ENCODE peak calls at places on chromosomes 16 and 17, in eight cellular contexts. Y is CD4-positive, alpha-beta T cell; W is RWPE1; R is GM12864; G is left ventricle myocardium inferior; F is breast epithelium; E is Panc1; S is fibroblast of villous mesenchyme. A is an unnamed sample.

GRCh38 chr17:12320286-12320685 is 299.6 kb downstream of the MAP2K4 start:
- DNase-seq in R (no peak), Y (no peak), S (no peak), E (no peak), G (no peak), W (no peak), F (no peak), A (no peak)

GRCh38 chr16:73154063-73154870 is 106.3 kb upstream of the ZFHX3 start:
- DNase-seq in R (no peak), F (no peak), E (no peak), G (peak), S (no peak), W (no peak), Y (no peak), A (no peak)

GRCh38 chr16:86299882-86300490 is 210.3 kb upstream of the FOXF1 start:
- DNase-seq in E (no peak), S (no peak), G (no peak), Y (no peak), F (no peak), W (no peak), R (no peak), A (no peak)

GRCh38 chr17:61454095-61454931 is 2.1 kb downstream of the TBX4 start:
- DNase-seq in R (no peak), G (no peak), Y (no peak), E (no peak), W (no peak), S (no peak), F (peak), A (no peak)

GRCh38 chr16:23608194-23608593 is 12.1 kb upstream of the NDUFAB1 start:
- DNase-seq in W (peak), Y (no peak), E (no peak), S (peak), F (no peak), R (no peak), G (no peak), A (no peak)

GRCh38 chr16:29815032-29815721 is 775 bp upstream of the PAGR1 start:
- DNase-seq in F (no peak), Y (peak), W (no peak), G (peak), E (no peak), S (no peak), R (no peak), A (no peak)

GRCh38 chr17:77644981-77645380 is 313.5 kb upstream of the TNRC6C start:
- DNase-seq in E (no peak), F (no peak), R (no peak), S (no peak), Y (peak), G (no peak), W (no peak), A (no peak)

GRCh38 chr16:88316941-88317618 is 65.7 kb upstream of the ZNF469 start:
- DNase-seq in E (no peak), W (no peak), R (no peak), Y (no peak), F (no peak), G (no peak), S (no peak), A (no peak)

GRCh38 chr16:88619859-88620655 is 18.3 kb upstream of the IL17C start:
- DNase-seq in S (peak), F (no peak), R (no peak), W (no peak), E (no peak), Y (no peak), G (no peak), A (no peak)

GRCh38 chr16:72812651-72813050 is 235.3 kb downstream of the ZFHX3 start:
- DNase-seq in S (no peak), E (no peak), R (no peak), W (no peak), G (no peak), Y (no peak), F (no peak), A (no peak)

GRCh38 chr17:31510273-31511175 is 119.0 kb downstream of the RAB11FIP4 start:
- DNase-seq in E (no peak), G (peak), R (no peak), W (no peak), F (no peak), Y (no peak), S (no peak), A (no peak)

GRCh38 chr16:57606847-57607501 is 21.5 kb upstream of the ADGRG1 start:
- DNase-seq in E (no peak), S (no peak), W (no peak), G (no peak), R (no peak), Y (no peak), F (no peak), A (no peak)

GRCh38 chr16:57277586-57277985 is 6.9 kb downstream of the PLLP start:
- DNase-seq in E (peak), Y (peak), G (no peak), S (peak), F (no peak), R (no peak), W (peak), A (no peak)

GRCh38 chr16:88599092-88599733 is 29.0 kb downstream of the ZC3H18 start:
- DNase-seq in E (no peak), F (peak), S (no peak), G (peak), Y (no peak), W (no peak), R (no peak), A (no peak)

GRCh38 chr17:80474933-80475915 is 1.2 kb downstream of the NPTX1 start:
- DNase-seq in R (no peak), F (no peak), W (no peak), Y (no peak), S (no peak), E (no peak), G (no peak), A (no peak)

GRCh38 chr17:60695960-60696359 is 18.3 kb downstream of the BCAS3 start:
- DNase-seq in F (no peak), S (no peak), G (no peak), W (no peak), E (no peak), Y (no peak), R (no peak), A (no peak)

GRCh38 chr17:82213251-82214011 is 789 bp upstream of the CCDC57 start:
- DNase-seq in Y (peak), G (no peak), E (no peak), S (peak), R (no peak), F (no peak), W (peak), A (peak)

GRCh38 chr17:31266042-31266441 is 31.0 kb downstream of the OMG start:
- DNase-seq in R (no peak), F (no peak), W (no peak), G (no peak), S (no peak), E (no peak), Y (no peak), A (no peak)

GRCh38 chr16:5490499-5490898 is 392.9 kb upstream of the EEF2KMT start:
- DNase-seq in E (no peak), F (no peak), Y (no peak), S (no peak), R (no peak), W (no peak), G (no peak), A (no peak)

GRCh38 chr17:79090503-79091372 is 16.1 kb downstream of the ENGASE start:
- DNase-seq in R (no peak), F (no peak), S (peak), Y (no peak), W (no peak), E (no peak), G (no peak), A (no peak)

GRCh38 chr17:4711671-4712111 is 1.3 kb downstream of the ARRB2 start:
- DNase-seq in W (no peak), S (no peak), G (no peak), F (no peak), R (no peak), Y (no peak), E (no peak), A (no peak)

GRCh38 chr17:34151081-34151480 is 104.0 kb upstream of the CCL2 start:
- DNase-seq in S (no peak), G (no peak), E (no peak), R (no peak), F (no peak), Y (no peak), W (no peak), A (no peak)

DNA sequence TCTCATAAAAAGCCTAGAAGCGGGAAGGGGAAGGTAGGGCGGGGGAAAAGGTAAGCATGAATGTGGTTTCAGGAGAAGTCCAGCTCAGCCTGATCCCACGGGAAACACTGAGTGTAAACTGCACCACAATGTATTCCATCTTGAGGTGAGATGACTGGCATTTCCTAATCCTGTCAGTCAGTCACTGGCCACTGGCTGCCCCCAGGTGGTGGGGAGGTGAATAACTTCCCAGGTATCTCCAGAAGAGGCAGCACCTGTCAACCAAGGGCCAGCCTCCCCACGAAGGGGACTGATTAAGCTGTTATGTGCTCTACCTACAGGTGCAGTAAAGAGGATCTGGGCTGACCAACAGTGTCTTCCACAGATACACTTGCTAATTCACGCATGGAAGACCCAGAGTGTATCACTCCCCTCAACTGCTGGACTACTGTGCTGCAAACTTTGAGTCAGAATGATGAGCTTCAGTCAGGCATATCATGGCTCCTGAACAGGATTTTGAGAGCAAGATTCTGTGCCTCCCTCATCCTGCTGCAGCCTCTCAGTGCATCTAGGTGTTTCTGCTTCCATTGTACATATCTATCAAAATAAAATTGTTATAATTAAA is 108.5 kb upstream of the CCL2 start:
- DNase-seq in S (no peak), Y (peak), R (no peak), F (peak), G (peak), W (peak), E (peak), A (no peak)
- TF ChIP-seq CTCF in S (peak), Y (peak), R (peak), F (no peak), G (peak), W (peak), E (peak), A (no peak)

DNA sequence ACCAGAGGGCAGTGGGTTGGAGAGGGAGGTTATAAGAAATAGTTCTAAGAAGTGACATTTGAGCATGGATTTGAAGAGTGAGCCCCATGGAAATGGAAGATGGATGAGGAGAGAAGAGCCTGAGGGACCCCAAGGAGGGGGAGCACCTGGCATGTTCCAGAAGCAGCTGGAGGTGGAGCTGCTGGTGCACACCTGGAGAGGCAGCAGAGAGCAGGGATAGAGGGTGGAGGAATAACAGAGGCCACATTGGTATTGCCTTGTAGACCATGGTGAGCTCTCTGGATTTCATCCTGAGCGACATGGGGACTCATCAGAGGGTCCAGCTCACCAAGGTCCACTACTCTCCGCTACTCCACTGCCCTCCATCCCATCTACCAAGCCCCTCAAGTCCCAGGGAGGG is 22.3 kb upstream of the KDM8 start:
- DNase-seq in S (no peak), G (no peak), R (no peak), W (no peak), E (no peak), Y (no peak), F (no peak), A (no peak)
- TF ChIP-seq CTCF in S (peak), G (no peak), R (peak), W (no peak), E (no peak), Y (no peak), F (no peak), A (no peak)

GRCh38 chr16:13042291-13042690 is 140.9 kb downstream of the SHISA9 start:
- DNase-seq in F (no peak), E (no peak), S (no peak), R (no peak), G (no peak), W (no peak), Y (no peak), A (no peak)
- TF ChIP-seq CTCF in F (no peak), E (no peak), S (no peak), R (no peak), G (no peak), W (no peak), Y (no peak), A (no peak)

DNA sequence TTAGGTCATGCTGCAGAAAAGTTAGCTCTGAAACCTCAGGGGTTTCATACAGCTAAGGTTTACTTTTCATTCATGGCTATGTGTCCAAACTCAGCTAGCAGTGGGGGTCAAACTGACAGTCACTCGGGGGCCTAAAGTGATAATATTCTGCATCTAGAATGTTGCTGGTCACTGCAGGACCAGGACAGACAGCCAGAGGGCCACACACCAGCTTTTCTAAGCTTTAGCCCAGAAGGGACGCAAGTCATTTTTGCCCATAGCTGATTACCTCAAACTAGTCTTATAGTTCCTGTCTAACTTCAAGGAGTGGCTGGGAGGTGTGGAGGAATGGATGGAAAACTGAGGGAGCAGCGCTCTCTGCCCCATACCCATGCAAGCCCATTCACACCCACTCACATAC is 163.0 kb upstream of the NLRP1 start:
- DNase-seq in Y (no peak), F (no peak), W (no peak), R (no peak), S (no peak), G (no peak), E (no peak), A (no peak)
- TF ChIP-seq CTCF in Y (no peak), F (no peak), W (no peak), R (no peak), S (no peak), G (no peak), E (no peak), A (no peak)

DNA sequence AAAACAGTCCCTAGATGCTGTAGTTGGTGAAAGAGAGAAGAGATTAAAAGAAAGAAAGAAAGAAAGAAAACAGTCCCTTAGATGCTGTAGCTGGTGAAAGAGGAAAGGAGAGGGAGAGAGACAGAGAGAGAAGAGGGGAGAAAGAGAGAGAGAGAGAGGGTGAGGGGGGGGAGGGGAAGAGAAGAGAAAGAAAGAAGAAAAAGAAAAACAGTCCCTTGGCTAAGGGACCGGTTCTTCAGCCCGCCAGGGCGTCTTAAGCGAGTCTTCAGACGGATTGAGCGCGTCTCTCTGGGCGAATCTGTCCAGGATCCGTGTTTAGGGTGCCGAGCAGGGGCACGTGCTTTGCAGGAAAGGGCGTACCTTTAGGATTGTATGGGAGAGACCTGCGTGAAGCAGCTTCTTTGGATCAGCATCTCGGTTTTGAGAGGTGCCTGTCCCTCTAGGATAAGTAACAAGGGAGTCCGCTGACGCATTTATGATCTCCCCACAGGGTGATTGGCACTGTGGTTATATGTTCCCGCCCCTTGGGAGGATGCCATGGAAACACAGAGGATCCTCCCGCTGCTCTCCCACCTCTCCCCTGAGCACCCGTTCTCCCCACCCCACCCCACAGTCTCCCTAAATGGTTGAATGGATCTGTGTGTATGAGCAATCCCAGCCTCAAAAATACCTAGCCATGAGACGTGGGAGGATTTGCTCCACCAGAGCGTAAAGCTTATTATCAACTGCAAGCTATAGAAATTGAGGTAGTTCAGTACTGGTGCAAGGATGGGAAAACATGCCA is 16.7 kb downstream of the GNGT2 start:
- DNase-seq in R (peak), S (peak), W (peak), E (peak), F (peak), G (no peak), Y (no peak), A (peak)
- TF ChIP-seq CTCF in R (no peak), S (no peak), W (no peak), E (no peak), F (no peak), G (no peak), Y (no peak), A (no peak)

GRCh38 chr17:55769625-55770000 is 18.8 kb downstream of the PCTP start:
- DNase-seq in F (no peak), R (no peak), G (no peak), E (no peak), Y (no peak), S (peak), W (peak), A (no peak)

GRCh38 chr17:55770220-55770870 is 19.5 kb downstream of the PCTP start:
- DNase-seq in G (no peak), F (no peak), R (no peak), Y (no peak), E (no peak), S (peak), W (peak), A (no peak)

GRCh38 chr17:55774834-55775233 is 24.0 kb downstream of the PCTP start:
- DNase-seq in R (no peak), S (no peak), G (no peak), E (no peak), W (no peak), F (no peak), Y (no peak), A (no peak)

GRCh38 chr17:55773671-55774070 is 22.8 kb downstream of the PCTP start:
- DNase-seq in S (no peak), Y (no peak), W (no peak), G (no peak), E (no peak), F (no peak), R (no peak), A (no peak)

DNA sequence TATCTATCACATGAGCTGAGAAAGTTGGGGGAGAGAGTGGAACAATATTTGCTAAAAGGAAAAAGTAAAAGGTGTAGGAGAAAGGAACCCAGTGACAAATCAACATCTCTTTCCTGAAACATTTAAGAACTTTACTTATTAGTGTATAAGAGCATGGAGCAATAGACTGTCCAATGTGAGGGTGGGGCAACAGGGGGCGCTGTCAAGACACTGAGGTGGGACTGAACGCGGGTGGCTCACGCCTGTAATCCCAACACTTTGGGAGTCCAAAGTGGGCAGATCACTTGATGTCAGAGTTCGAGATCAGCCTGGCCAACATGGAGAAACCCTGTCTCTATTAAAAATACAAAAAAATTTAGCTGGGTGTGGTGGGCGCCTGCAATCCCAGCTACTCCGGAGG is 21.2 kb downstream of the PCTP start:
- DNase-seq in F (no peak), S (no peak), Y (no peak), W (no peak), E (no peak), R (no peak), G (no peak), A (no peak)
- TF ChIP-seq CTCF in F (no peak), S (no peak), Y (no peak), W (no peak), E (no peak), R (peak), G (no peak), A (no peak)

A was measured in omental fat pad.